ENCODE peak calls at places on chromosomes 4 and X, in nine cellular contexts. Y, I, S, A, R, F, L, E and U are unnamed samples.

GRCh38 chrX:142233400-142233799 is 28.3 kb upstream of the MAGEC2 start:
- DNase-seq in Y (no peak), I (no peak), S (no peak), A (no peak), R (no peak), F (no peak), L (no peak), E (no peak), U (no peak)

GRCh38 chr4:37476256-37476655 is 209.9 kb downstream of the RELL1 start:
- DNase-seq in Y (no peak), I (no peak), S (no peak), A (no peak), R (no peak), F (no peak), L (no peak), E (no peak), U (no peak)

GRCh38 chr4:25253072-25253447 is 19.2 kb downstream of the PI4K2B start:
- DNase-seq in Y (no peak), I (no peak), S (no peak), A (no peak), R (no peak), F (no peak), L (no peak), E (no peak), U (no peak)

GRCh38 chr4:37981844-37982720 is 21.9 kb downstream of the PTTG2 start:
- DNase-seq in Y (no peak), I (no peak), S (no peak), A (no peak), R (no peak), F (peak), L (peak), E (no peak), U (no peak)

GRCh38 chr4:109631709-109632108 is 71.5 kb downstream of the CASP6 start:
- DNase-seq in Y (no peak), I (peak), S (no peak), A (peak), R (no peak), F (no peak), L (no peak), E (no peak), U (no peak)

GRCh38 chr4:98662619-98663225 is 4.3 kb upstream of the TSPAN5 start:
- DNase-seq in Y (no peak), I (no peak), S (no peak), A (no peak), R (no peak), F (no peak), L (no peak), E (no peak), U (no peak)

GRCh38 chrX:35826503-35826902 is 28.4 kb downstream of the MAGEB16 start:
- DNase-seq in Y (no peak), I (no peak), S (no peak), A (peak), R (no peak), F (no peak), L (no peak), E (no peak), U (no peak)

GRCh38 chr4:88938138-88938537 is 118.8 kb downstream of the FAM13A start:
- DNase-seq in Y (no peak), I (no peak), S (no peak), A (peak), R (no peak), F (no peak), L (peak), E (peak), U (peak)

GRCh38 chr4:47031011-47031678 is at the start of gene GABRB1:
- DNase-seq in Y (no peak), I (peak), S (peak), A (peak), R (no peak), F (no peak), L (no peak), E (no peak), U (peak)
- H3K4me3 ChIP-seq in Y (peak), I (peak), S (peak), A (peak), R (peak), F (no peak), L (peak), E (peak), U (peak)

GRCh38 chr4:101724093-101724492 is 66.4 kb upstream of the BANK1 start:
- DNase-seq in Y (no peak), I (no peak), S (no peak), A (no peak), R (no peak), F (no peak), L (no peak), E (no peak), U (no peak)
- H3K4me3 ChIP-seq in Y (no peak), I (no peak), S (no peak), A (no peak), R (no peak), F (no peak), L (no peak), E (no peak), U (no peak)

GRCh38 chr4:183072181-183072580 is 26.9 kb upstream of the WWC2 start:
- DNase-seq in Y (no peak), I (no peak), S (no peak), A (no peak), R (no peak), F (no peak), L (no peak), E (no peak), U (peak)

GRCh38 chr4:183078634-183079033 is 20.4 kb upstream of the WWC2 start:
- DNase-seq in Y (no peak), I (no peak), S (no peak), A (no peak), R (no peak), F (no peak), L (no peak), E (no peak), U (no peak)

GRCh38 chr4:183071222-183071621 is 27.8 kb upstream of the WWC2 start:
- DNase-seq in Y (no peak), I (no peak), S (no peak), A (no peak), R (no peak), F (no peak), L (no peak), E (no peak), U (no peak)

GRCh38 chr4:183074288-183074990 is 24.6 kb upstream of the WWC2 start:
- DNase-seq in Y (no peak), I (no peak), S (no peak), A (peak), R (no peak), F (no peak), L (no peak), E (no peak), U (peak)

DNA sequence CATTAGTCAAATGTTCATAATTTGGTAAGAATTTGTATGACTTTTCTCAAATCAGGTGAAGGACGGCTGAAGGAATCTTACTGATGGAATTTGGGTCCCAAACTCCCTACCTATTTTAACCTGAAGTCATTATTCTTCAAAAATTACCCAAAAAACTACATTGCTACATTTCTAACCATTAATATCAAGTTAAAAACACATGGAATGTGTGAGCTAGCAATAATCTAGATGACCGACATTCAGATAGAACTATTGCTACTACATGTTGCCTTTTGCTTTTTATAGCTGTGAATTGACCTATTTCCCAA is 25.3 kb upstream of the WWC2 start:
- DNase-seq in Y (no peak), I (no peak), S (no peak), A (no peak), R (no peak), F (no peak), L (no peak), E (no peak), U (no peak)
- H3K4me3 ChIP-seq in Y (no peak), I (no peak), S (no peak), A (no peak), R (no peak), F (no peak), L (no peak), E (no peak), U (no peak)

GRCh38 chr4:573122-573892 is 2.8 kb downstream of the TMEM271 start:
- DNase-seq in Y (no peak), I (no peak), S (no peak), A (no peak), R (no peak), F (no peak), L (no peak), E (no peak), U (no peak)

GRCh38 chr4:576991-577498 is 950 bp upstream of the TMEM271 start:
- DNase-seq in Y (no peak), I (no peak), S (no peak), A (peak), R (no peak), F (no peak), L (no peak), E (no peak), U (no peak)

GRCh38 chr4:576245-576821 is at the start of gene TMEM271:
- DNase-seq in Y (no peak), I (no peak), S (no peak), A (no peak), R (no peak), F (no peak), L (no peak), E (no peak), U (no peak)

GRCh38 chr4:574346-575161 is 1.5 kb downstream of the TMEM271 start:
- DNase-seq in Y (no peak), I (no peak), S (no peak), A (no peak), R (no peak), F (no peak), L (no peak), E (no peak), U (no peak)

GRCh38 chr4:575281-576141 is 584 bp downstream of the TMEM271 start:
- DNase-seq in Y (no peak), I (peak), S (no peak), A (peak), R (no peak), F (no peak), L (no peak), E (no peak), U (no peak)
- H3K4me3 ChIP-seq in Y (no peak), I (no peak), S (no peak), A (peak), R (peak), F (no peak), L (no peak), E (no peak), U (no peak)

GRCh38 chr4:147090486-147090885 is 144.8 kb upstream of the TTC29 start:
- DNase-seq in Y (no peak), I (no peak), S (no peak), A (no peak), R (no peak), F (no peak), L (no peak), E (no peak), U (no peak)

GRCh38 chr4:147094228-147094627 is 148.6 kb upstream of the TTC29 start:
- DNase-seq in Y (no peak), I (no peak), S (no peak), A (no peak), R (no peak), F (no peak), L (no peak), E (no peak), U (no peak)

GRCh38 chr4:147096667-147097604 is 151.3 kb upstream of the TTC29 start:
- DNase-seq in Y (peak), I (no peak), S (no peak), A (peak), R (no peak), F (peak), L (no peak), E (peak), U (peak)

GRCh38 chr4:147088141-147088540 is 142.5 kb upstream of the TTC29 start:
- DNase-seq in Y (no peak), I (no peak), S (no peak), A (no peak), R (no peak), F (no peak), L (no peak), E (no peak), U (no peak)

GRCh38 chr4:147093206-147093605 is 147.5 kb upstream of the TTC29 start:
- DNase-seq in Y (no peak), I (no peak), S (no peak), A (no peak), R (no peak), F (no peak), L (no peak), E (no peak), U (no peak)
- H3K4me3 ChIP-seq in Y (no peak), I (no peak), S (no peak), A (no peak), R (no peak), F (no peak), L (no peak), E (no peak), U (no peak)

GRCh38 chrX:65695849-65696248 is 28.4 kb downstream of the MSN start:
- DNase-seq in Y (no peak), I (no peak), S (no peak), A (no peak), R (no peak), F (no peak), L (no peak), E (no peak), U (no peak)

GRCh38 chrX:65697915-65698796 is 30.7 kb downstream of the MSN start:
- DNase-seq in Y (no peak), I (no peak), S (peak), A (peak), R (no peak), F (peak), L (no peak), E (no peak), U (no peak)

GRCh38 chrX:65702956-65703355 is 35.5 kb downstream of the MSN start:
- DNase-seq in Y (no peak), I (no peak), S (no peak), A (no peak), R (no peak), F (no peak), L (no peak), E (no peak), U (no peak)

GRCh38 chrX:65696613-65697012 is 29.2 kb downstream of the MSN start:
- DNase-seq in Y (no peak), I (no peak), S (no peak), A (no peak), R (no peak), F (no peak), L (no peak), E (no peak), U (no peak)

GRCh38 chrX:65697173-65697572 is 29.7 kb downstream of the MSN start:
- DNase-seq in Y (no peak), I (no peak), S (no peak), A (peak), R (no peak), F (no peak), L (no peak), E (no peak), U (no peak)
- H3K4me3 ChIP-seq in Y (no peak), I (no peak), S (no peak), A (no peak), R (no peak), F (peak), L (no peak), E (no peak), U (no peak)

GRCh38 chr4:173991814-173992213 is 291.7 kb downstream of the FBXO8 start:
- DNase-seq in Y (no peak), I (no peak), S (no peak), A (no peak), R (no peak), F (no peak), L (no peak), E (no peak), U (no peak)

GRCh38 chr4:173990126-173990878 is 293.2 kb downstream of the FBXO8 start:
- DNase-seq in Y (no peak), I (no peak), S (no peak), A (peak), R (no peak), F (peak), L (no peak), E (peak), U (no peak)

GRCh38 chr4:173990879-173991231 is 292.6 kb downstream of the FBXO8 start:
- DNase-seq in Y (no peak), I (peak), S (no peak), A (peak), R (no peak), F (no peak), L (no peak), E (no peak), U (no peak)

DNA sequence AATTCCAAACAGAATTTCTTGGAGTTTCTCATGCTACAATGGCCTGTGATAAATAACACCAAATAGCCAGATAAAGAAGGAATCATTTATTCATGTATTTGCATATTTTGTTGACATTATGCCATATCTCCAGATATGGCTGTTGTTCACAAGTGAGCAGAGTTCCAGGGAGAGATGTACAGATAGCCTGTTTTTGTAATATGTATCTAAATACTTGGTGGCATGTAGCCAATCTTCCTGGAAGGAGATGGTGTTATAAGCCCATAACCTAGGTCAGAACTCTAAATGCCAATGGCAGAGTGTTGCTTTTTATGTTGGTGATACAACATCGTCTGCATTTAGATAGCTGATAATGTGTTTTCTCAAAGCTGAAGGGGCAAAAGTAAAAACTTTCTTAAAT is 292.1 kb downstream of the FBXO8 start:
- DNase-seq in Y (no peak), I (no peak), S (no peak), A (peak), R (no peak), F (no peak), L (no peak), E (no peak), U (no peak)
- H3K4me3 ChIP-seq in Y (no peak), I (no peak), S (no peak), A (no peak), R (no peak), F (no peak), L (no peak), E (no peak), U (no peak)